ENCODE peak calls at places on chromosomes 12 and 14, in nine cellular contexts. S is GM12891, F is sigmoid colon, L is transverse colon, Y is stomach, G is SK-N-SH, T is Panc1, K is K562, M is breast epithelium. O is an unnamed sample.

GRCh38 chr12:48084066-48084465 is 21.8 kb downstream of the SENP1 start:
- DNase-seq in S (no peak), F (no peak), L (no peak), Y (no peak), G (peak), T (no peak), K (no peak), M (no peak), O (no peak)

GRCh38 chr12:57452181-57452936 is 2.7 kb upstream of the INHBE start:
- DNase-seq in S (no peak), F (no peak), L (no peak), Y (no peak), G (no peak), T (no peak), K (peak), M (no peak), O (no peak)

GRCh38 chr12:105613269-105613668 is 282.8 kb downstream of the C12orf75 start:
- DNase-seq in S (no peak), F (no peak), L (no peak), Y (no peak), G (no peak), T (no peak), K (no peak), M (no peak), O (no peak)

GRCh38 chr14:103302966-103303365 is 31.1 kb upstream of the EIF5 start:
- DNase-seq in S (no peak), F (no peak), L (no peak), Y (no peak), G (no peak), T (no peak), K (no peak), M (no peak), O (no peak)

GRCh38 chr12:62971769-62972525 is 37.0 kb upstream of the PPM1H start:
- DNase-seq in S (no peak), F (no peak), L (no peak), Y (no peak), G (no peak), T (no peak), K (no peak), M (no peak), O (no peak)

GRCh38 chr14:105418269-105419054 is 1.2 kb upstream of the MTA1 start:
- DNase-seq in S (no peak), F (no peak), L (no peak), Y (no peak), G (no peak), T (no peak), K (no peak), M (no peak), O (peak)

GRCh38 chr12:100574262-100575074 is 984 bp downstream of the GAS2L3 start:
- DNase-seq in S (no peak), F (no peak), L (no peak), Y (no peak), G (peak), T (no peak), K (no peak), M (no peak), O (peak)

GRCh38 chr14:95432152-95433093 is 84.0 kb downstream of the SYNE3 start:
- DNase-seq in S (no peak), F (peak), L (peak), Y (peak), G (peak), T (no peak), K (peak), M (no peak), O (peak)

GRCh38 chr14:103347091-103347815 is 13.2 kb downstream of the EIF5 start:
- DNase-seq in S (no peak), F (no peak), L (no peak), Y (no peak), G (no peak), T (no peak), K (no peak), M (no peak), O (no peak)

GRCh38 chr14:25050494-25051170 is 685 bp upstream of the STXBP6 start:
- DNase-seq in S (no peak), F (no peak), L (no peak), Y (no peak), G (no peak), T (no peak), K (no peak), M (no peak), O (no peak)

GRCh38 chr14:68727315-68728078 is 65.4 kb downstream of the ZFP36L1 start:
- DNase-seq in S (no peak), F (no peak), L (no peak), Y (no peak), G (no peak), T (no peak), K (peak), M (no peak), O (peak)

GRCh38 chr12:120866143-120866542 is 38.0 kb downstream of the SPPL3 start:
- DNase-seq in S (no peak), F (no peak), L (no peak), Y (no peak), G (no peak), T (no peak), K (no peak), M (no peak), O (no peak)

GRCh38 chr12:96177013-96177412 is 17.2 kb upstream of the ELK3 start:
- DNase-seq in S (no peak), F (no peak), L (no peak), Y (no peak), G (no peak), T (no peak), K (no peak), M (no peak), O (no peak)

GRCh38 chr12:69935651-69936100 is 110.6 kb downstream of the MYRFL start:
- DNase-seq in S (no peak), F (no peak), L (no peak), Y (no peak), G (peak), T (no peak), K (no peak), M (peak), O (no peak)

GRCh38 chr14:52125885-52126284 is 57.0 kb upstream of the NID2 start:
- DNase-seq in S (no peak), F (no peak), L (no peak), Y (no peak), G (no peak), T (no peak), K (no peak), M (no peak), O (no peak)

GRCh38 chr12:55972045-55972843 is 1.6 kb upstream of the RAB5B start:
- DNase-seq in S (no peak), F (peak), L (no peak), Y (no peak), G (no peak), T (no peak), K (peak), M (no peak), O (no peak)

GRCh38 chr12:5746496-5746895 is 198.6 kb downstream of the ANO2 start:
- DNase-seq in S (no peak), F (no peak), L (no peak), Y (no peak), G (no peak), T (no peak), K (no peak), M (no peak), O (no peak)

GRCh38 chr14:84162658-84163057 is 1367.3 kb upstream of the FLRT2 start:
- DNase-seq in S (no peak), F (no peak), L (no peak), Y (no peak), G (no peak), T (no peak), K (no peak), M (no peak), O (no peak)

GRCh38 chr14:34424488-34424887 is 37.6 kb downstream of the SPTSSA start:
- DNase-seq in S (no peak), F (no peak), L (no peak), Y (no peak), G (no peak), T (no peak), K (no peak), M (no peak), O (no peak)

GRCh38 chr12:6461401-6462233 is 8.9 kb downstream of the VAMP1 start:
- DNase-seq in S (peak), F (peak), L (peak), Y (peak), G (no peak), T (no peak), K (no peak), M (no peak), O (no peak)

GRCh38 chr12:120962487-120963054 is 15.8 kb upstream of the HNF1A start:
- DNase-seq in S (no peak), F (no peak), L (no peak), Y (no peak), G (no peak), T (no peak), K (no peak), M (no peak), O (no peak)

GRCh38 chr12:46372852-46373302 is 304 bp upstream of the SLC38A2 start:
- DNase-seq in S (no peak), F (no peak), L (no peak), Y (no peak), G (peak), T (no peak), K (peak), M (no peak), O (no peak)

GRCh38 chr12:120536064-120536791 is 2.1 kb downstream of the RNF10 start:
- DNase-seq in S (no peak), F (peak), L (peak), Y (peak), G (no peak), T (no peak), K (no peak), M (no peak), O (no peak)

GRCh38 chr14:54877015-54877702 is 25.5 kb downstream of the GCH1 start:
- DNase-seq in S (no peak), F (no peak), L (no peak), Y (no peak), G (peak), T (no peak), K (no peak), M (no peak), O (no peak)

GRCh38 chr12:105275997-105276760 is 40.2 kb upstream of the APPL2 start:
- DNase-seq in S (no peak), F (no peak), L (no peak), Y (no peak), G (no peak), T (no peak), K (no peak), M (no peak), O (no peak)

GRCh38 chr12:3315201-3315661 is 175.8 kb upstream of the PRMT8 start:
- DNase-seq in S (no peak), F (peak), L (peak), Y (peak), G (peak), T (no peak), K (no peak), M (peak), O (peak)

GRCh38 chr12:96425973-96426372 is 25.7 kb upstream of the CDK17 start:
- DNase-seq in S (no peak), F (no peak), L (no peak), Y (no peak), G (no peak), T (no peak), K (no peak), M (no peak), O (no peak)

GRCh38 chr12:62434504-62435336 is 31.9 kb upstream of the MON2 start:
- DNase-seq in S (no peak), F (no peak), L (peak), Y (peak), G (peak), T (no peak), K (no peak), M (no peak), O (peak)

GRCh38 chr12:48852734-48853168 is 788 bp upstream of the DDX23 start:
- DNase-seq in S (no peak), F (no peak), L (no peak), Y (no peak), G (no peak), T (peak), K (no peak), M (no peak), O (no peak)

GRCh38 chr12:100163416-100164152 is 20.9 kb upstream of the BLTP3B start:
- DNase-seq in S (peak), F (peak), L (peak), Y (peak), G (peak), T (no peak), K (peak), M (peak), O (peak)

GRCh38 chr12:28278499-28278898 is 88.2 kb downstream of the CCDC91 start:
- DNase-seq in S (no peak), F (no peak), L (no peak), Y (no peak), G (no peak), T (no peak), K (no peak), M (no peak), O (no peak)

GRCh38 chr14:99968156-99968920 is 96.9 kb upstream of the EVL start:
- DNase-seq in S (no peak), F (no peak), L (no peak), Y (no peak), G (no peak), T (no peak), K (no peak), M (no peak), O (no peak)

GRCh38 chr14:58298880-58299664 is 717 bp downstream of the ARID4A start:
- DNase-seq in S (peak), F (peak), L (peak), Y (peak), G (peak), T (no peak), K (peak), M (no peak), O (no peak)

GRCh38 chr12:15393037-15393436 is 70.7 kb downstream of the PTPRO start:
- DNase-seq in S (no peak), F (no peak), L (no peak), Y (no peak), G (no peak), T (no peak), K (no peak), M (no peak), O (no peak)

GRCh38 chr12:774051-774614 is 21.8 kb downstream of the WNK1 start:
- DNase-seq in S (no peak), F (no peak), L (no peak), Y (no peak), G (no peak), T (no peak), K (no peak), M (no peak), O (no peak)

GRCh38 chr14:33026850-33027420 is 88.3 kb downstream of the NPAS3 start:
- DNase-seq in S (no peak), F (no peak), L (no peak), Y (no peak), G (no peak), T (no peak), K (no peak), M (no peak), O (no peak)

GRCh38 chr12:113241191-113242017 is 20.1 kb downstream of the TPCN1 start:
- DNase-seq in S (no peak), F (no peak), L (peak), Y (peak), G (no peak), T (peak), K (no peak), M (no peak), O (peak)

GRCh38 chr14:99554757-99555531 is 49.1 kb downstream of the CCDC85C start:
- DNase-seq in S (no peak), F (no peak), L (peak), Y (peak), G (no peak), T (no peak), K (no peak), M (no peak), O (no peak)

GRCh38 chr12:105257321-105257728 is 21.4 kb upstream of the APPL2 start:
- DNase-seq in S (no peak), F (no peak), L (no peak), Y (no peak), G (no peak), T (no peak), K (no peak), M (no peak), O (no peak)

DNA sequence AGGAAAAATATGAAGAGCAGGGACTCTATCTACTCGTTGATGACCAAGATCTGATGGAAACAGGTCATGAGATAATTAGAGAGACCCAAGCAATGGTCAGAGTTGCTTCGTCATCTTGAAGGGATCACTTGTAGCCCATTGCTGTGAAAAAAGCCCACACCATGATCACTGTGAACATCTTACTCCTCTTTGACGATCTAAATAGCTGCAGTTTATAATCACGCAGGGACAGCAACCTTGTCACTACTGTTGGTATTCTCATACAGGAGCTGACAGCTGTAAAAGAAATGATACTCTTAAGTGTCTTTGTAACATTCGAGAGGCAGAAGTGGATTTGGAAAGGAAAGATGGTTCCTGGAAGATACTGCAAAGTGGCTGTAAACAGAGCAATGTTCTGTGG is 33.7 kb upstream of the RERGL start:
- DNase-seq in S (no peak), F (no peak), L (no peak), Y (no peak), G (no peak), T (no peak), K (no peak), M (no peak), O (no peak)
- TF ChIP-seq POLR2AphosphoS5 in S (no peak), F (no peak), L (no peak), Y (no peak), G (no peak), T (no peak), K (no peak), M (no peak), O (no peak)

GRCh38 chr14:65413739-65414045 is 1.2 kb downstream of the FUT8 start:
- DNase-seq in S (no peak), F (no peak), L (no peak), Y (no peak), G (no peak), T (no peak), K (no peak), M (no peak), O (no peak)

GRCh38 chr14:65411656-65412188 is 808 bp upstream of the FUT8 start:
- DNase-seq in S (peak), F (peak), L (peak), Y (peak), G (peak), T (peak), K (peak), M (peak), O (peak)

GRCh38 chr14:65414961-65415589 is 2.5 kb downstream of the FUT8 start:
- DNase-seq in S (no peak), F (no peak), L (no peak), Y (no peak), G (peak), T (no peak), K (no peak), M (no peak), O (no peak)

GRCh38 chr14:65412189-65412846 is at the start of gene FUT8:
- DNase-seq in S (peak), F (peak), L (peak), Y (peak), G (peak), T (peak), K (peak), M (peak), O (peak)

GRCh38 chr14:65412881-65413738 is 580 bp downstream of the FUT8 start:
- DNase-seq in S (no peak), F (peak), L (peak), Y (peak), G (peak), T (no peak), K (no peak), M (peak), O (peak)
- TF ChIP-seq POLR2AphosphoS5 in S (peak), F (no peak), L (no peak), Y (peak), G (no peak), T (no peak), K (no peak), M (no peak), O (no peak)

DNA sequence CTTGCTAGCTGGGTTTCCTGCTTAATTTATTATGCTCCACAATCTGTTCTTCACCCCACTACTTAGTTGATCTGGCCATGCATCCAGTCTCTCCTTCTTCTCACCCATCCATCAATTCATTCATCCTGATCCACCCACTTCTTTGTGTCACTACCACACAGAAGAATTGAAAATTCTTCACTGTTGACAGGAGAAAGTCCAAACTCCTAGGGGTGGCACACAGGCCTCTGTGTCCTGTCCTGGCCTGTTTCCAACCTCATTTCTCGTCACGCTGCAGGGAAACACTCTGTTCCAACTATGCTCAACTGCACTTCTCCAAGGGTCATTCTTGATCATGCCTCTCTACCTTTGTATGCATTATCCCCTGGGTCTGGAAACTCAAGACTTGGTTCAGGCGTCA is 10.6 kb upstream of the KRT83 start:
- DNase-seq in S (no peak), F (peak), L (no peak), Y (no peak), G (no peak), T (no peak), K (no peak), M (no peak), O (no peak)
- TF ChIP-seq POLR2AphosphoS5 in S (no peak), F (no peak), L (no peak), Y (no peak), G (no peak), T (no peak), K (no peak), M (no peak), O (no peak)

GRCh38 chr12:101697930-101698781 is 716 bp downstream of the CHPT1 start:
- DNase-seq in S (peak), F (peak), L (peak), Y (peak), G (no peak), T (no peak), K (peak), M (no peak), O (peak)
- TF ChIP-seq POLR2AphosphoS5 in S (no peak), F (no peak), L (peak), Y (peak), G (no peak), T (no peak), K (no peak), M (peak), O (no peak)